ENCODE peak calls at places on chromosomes 2 and 18, in six cellular contexts. One of them, this sample, is unnamed.

GRCh38 chr2:130251865-130252620 is 53.8 kb upstream of the TUBA3E start:
- DNase-seq in neuronal stem cell: no peak
- DNase-seq in mesendoderm: no peak
- DNase-seq in left ventricle myocardium inferior: no peak
- DNase-seq in T1000: no peak
- DNase-seq in dorsolateral prefrontal cortex: no peak
- DNase-seq in this sample: no peak

GRCh38 chr2:221570321-221571107 is 1.6 kb downstream of the EPHA4 start:
- DNase-seq in mesendoderm: peak
- DNase-seq in dorsolateral prefrontal cortex: peak
- DNase-seq in T1000: no peak
- DNase-seq in neuronal stem cell: peak
- DNase-seq in left ventricle myocardium inferior: no peak
- DNase-seq in this sample: peak

GRCh38 chr2:227661019-227661726 is 5.4 kb upstream of the SCYGR5 start:
- DNase-seq in neuronal stem cell: peak
- DNase-seq in left ventricle myocardium inferior: no peak
- DNase-seq in dorsolateral prefrontal cortex: no peak
- DNase-seq in mesendoderm: peak
- DNase-seq in T1000: no peak
- DNase-seq in this sample: no peak

GRCh38 chr2:156867201-156867600 is 390.3 kb upstream of the GALNT5 start:
- DNase-seq in neuronal stem cell: no peak
- DNase-seq in mesendoderm: no peak
- DNase-seq in left ventricle myocardium inferior: no peak
- DNase-seq in dorsolateral prefrontal cortex: no peak
- DNase-seq in T1000: no peak
- DNase-seq in this sample: no peak

GRCh38 chr18:45639424-45639823 is 24.1 kb downstream of the SLC14A2 start:
- DNase-seq in mesendoderm: no peak
- DNase-seq in left ventricle myocardium inferior: no peak
- DNase-seq in T1000: no peak
- DNase-seq in neuronal stem cell: no peak
- DNase-seq in dorsolateral prefrontal cortex: no peak
- DNase-seq in this sample: no peak

GRCh38 chr18:36256094-36256493 is 41.4 kb upstream of the FHOD3 start:
- DNase-seq in T1000: no peak
- DNase-seq in neuronal stem cell: no peak
- DNase-seq in dorsolateral prefrontal cortex: no peak
- DNase-seq in left ventricle myocardium inferior: no peak
- DNase-seq in mesendoderm: no peak
- DNase-seq in this sample: no peak

GRCh38 chr2:217216316-217216715 is 356.5 kb upstream of the TNP1 start:
- DNase-seq in T1000: no peak
- DNase-seq in mesendoderm: no peak
- DNase-seq in left ventricle myocardium inferior: no peak
- DNase-seq in neuronal stem cell: no peak
- DNase-seq in dorsolateral prefrontal cortex: no peak
- DNase-seq in this sample: no peak

GRCh38 chr2:66495788-66496640 is 61.1 kb downstream of the MEIS1 start:
- DNase-seq in left ventricle myocardium inferior: peak
- DNase-seq in mesendoderm: peak
- DNase-seq in dorsolateral prefrontal cortex: no peak
- DNase-seq in T1000: peak
- DNase-seq in neuronal stem cell: no peak
- DNase-seq in this sample: peak

GRCh38 chr18:75066223-75066622 is 142.7 kb downstream of the PTGR3 start:
- DNase-seq in mesendoderm: no peak
- DNase-seq in T1000: no peak
- DNase-seq in dorsolateral prefrontal cortex: no peak
- DNase-seq in left ventricle myocardium inferior: no peak
- DNase-seq in neuronal stem cell: no peak
- DNase-seq in this sample: no peak

GRCh38 chr2:190996338-190996946 is 17.5 kb downstream of the STAT1 start:
- DNase-seq in left ventricle myocardium inferior: peak
- DNase-seq in dorsolateral prefrontal cortex: no peak
- DNase-seq in T1000: no peak
- DNase-seq in mesendoderm: peak
- DNase-seq in neuronal stem cell: peak
- DNase-seq in this sample: peak

GRCh38 chr2:24399434-24400206 is 39.3 kb upstream of the ITSN2 start:
- DNase-seq in T1000: no peak
- DNase-seq in mesendoderm: no peak
- DNase-seq in left ventricle myocardium inferior: no peak
- DNase-seq in neuronal stem cell: no peak
- DNase-seq in dorsolateral prefrontal cortex: no peak
- DNase-seq in this sample: no peak

GRCh38 chr2:197911667-197912066 is 107.3 kb downstream of the PLCL1 start:
- DNase-seq in mesendoderm: peak
- DNase-seq in T1000: no peak
- DNase-seq in dorsolateral prefrontal cortex: no peak
- DNase-seq in neuronal stem cell: no peak
- DNase-seq in left ventricle myocardium inferior: no peak
- DNase-seq in this sample: no peak

GRCh38 chr2:226655871-226656270 is 143.7 kb downstream of the IRS1 start:
- DNase-seq in neuronal stem cell: no peak
- DNase-seq in left ventricle myocardium inferior: no peak
- DNase-seq in dorsolateral prefrontal cortex: no peak
- DNase-seq in T1000: no peak
- DNase-seq in mesendoderm: no peak
- DNase-seq in this sample: no peak

GRCh38 chr2:71452565-71452964 is 796 bp upstream of the DYSF start:
- DNase-seq in neuronal stem cell: no peak
- DNase-seq in T1000: peak
- DNase-seq in mesendoderm: peak
- DNase-seq in left ventricle myocardium inferior: peak
- DNase-seq in dorsolateral prefrontal cortex: no peak
- DNase-seq in this sample: peak

GRCh38 chr2:152826880-152827279 is 108.5 kb downstream of the ARL6IP6 start:
- DNase-seq in left ventricle myocardium inferior: no peak
- DNase-seq in dorsolateral prefrontal cortex: no peak
- DNase-seq in neuronal stem cell: no peak
- DNase-seq in T1000: no peak
- DNase-seq in mesendoderm: no peak
- DNase-seq in this sample: peak

GRCh38 chr2:240374085-240374907 is 61.2 kb upstream of the GPC1 start:
- DNase-seq in dorsolateral prefrontal cortex: no peak
- DNase-seq in mesendoderm: peak
- DNase-seq in neuronal stem cell: no peak
- DNase-seq in T1000: peak
- DNase-seq in left ventricle myocardium inferior: peak
- DNase-seq in this sample: peak

GRCh38 chr2:12834239-12834638 is 117.5 kb downstream of the TRIB2 start:
- DNase-seq in mesendoderm: no peak
- DNase-seq in T1000: no peak
- DNase-seq in dorsolateral prefrontal cortex: no peak
- DNase-seq in left ventricle myocardium inferior: no peak
- DNase-seq in neuronal stem cell: no peak
- DNase-seq in this sample: no peak

GRCh38 chr2:127293386-127293757 is 572 bp downstream of the ERCC3 start:
- DNase-seq in dorsolateral prefrontal cortex: no peak
- DNase-seq in T1000: no peak
- DNase-seq in neuronal stem cell: no peak
- DNase-seq in left ventricle myocardium inferior: no peak
- DNase-seq in mesendoderm: peak
- DNase-seq in this sample: no peak

GRCh38 chr2:25293958-25294513 is 47.7 kb downstream of the DNMT3A start:
- DNase-seq in dorsolateral prefrontal cortex: no peak
- DNase-seq in T1000: no peak
- DNase-seq in neuronal stem cell: no peak
- DNase-seq in left ventricle myocardium inferior: no peak
- DNase-seq in mesendoderm: no peak
- DNase-seq in this sample: no peak

GRCh38 chr2:224876522-224876921 is 160.4 kb upstream of the CCDC195 start:
- DNase-seq in mesendoderm: no peak
- DNase-seq in dorsolateral prefrontal cortex: no peak
- DNase-seq in neuronal stem cell: no peak
- DNase-seq in left ventricle myocardium inferior: no peak
- DNase-seq in T1000: no peak
- DNase-seq in this sample: no peak

GRCh38 chr2:89849731-89850130 is 1158.3 kb downstream of the RPIA start:
- DNase-seq in left ventricle myocardium inferior: no peak
- DNase-seq in neuronal stem cell: no peak
- DNase-seq in T1000: no peak
- DNase-seq in mesendoderm: no peak
- DNase-seq in dorsolateral prefrontal cortex: no peak
- DNase-seq in this sample: no peak

GRCh38 chr2:216636570-216637450 is 3.6 kb downstream of the IGFBP2 start:
- DNase-seq in dorsolateral prefrontal cortex: peak
- DNase-seq in left ventricle myocardium inferior: no peak
- DNase-seq in T1000: no peak
- DNase-seq in mesendoderm: peak
- DNase-seq in neuronal stem cell: peak
- DNase-seq in this sample: no peak

GRCh38 chr2:189217546-189217945 is 38.0 kb upstream of the COL5A2 start:
- DNase-seq in neuronal stem cell: no peak
- DNase-seq in left ventricle myocardium inferior: no peak
- DNase-seq in dorsolateral prefrontal cortex: no peak
- DNase-seq in T1000: no peak
- DNase-seq in mesendoderm: peak
- DNase-seq in this sample: peak

GRCh38 chr2:94762600-94762999 is 108.6 kb upstream of the TEKT4 start:
- DNase-seq in mesendoderm: no peak
- DNase-seq in T1000: no peak
- DNase-seq in dorsolateral prefrontal cortex: no peak
- DNase-seq in neuronal stem cell: no peak
- DNase-seq in left ventricle myocardium inferior: no peak
- DNase-seq in this sample: no peak

GRCh38 chr2:232588680-232589585 is 38.4 kb downstream of the EIF4E2 start:
- DNase-seq in left ventricle myocardium inferior: peak
- DNase-seq in mesendoderm: no peak
- DNase-seq in neuronal stem cell: no peak
- DNase-seq in T1000: peak
- DNase-seq in dorsolateral prefrontal cortex: peak
- DNase-seq in this sample: peak

GRCh38 chr18:75678662-75679061 is 251.2 kb upstream of the SMIM21 start:
- DNase-seq in left ventricle myocardium inferior: no peak
- DNase-seq in T1000: no peak
- DNase-seq in mesendoderm: no peak
- DNase-seq in dorsolateral prefrontal cortex: no peak
- DNase-seq in neuronal stem cell: no peak
- DNase-seq in this sample: no peak

GRCh38 chr2:49306925-49307324 is 152.6 kb upstream of the FSHR start:
- DNase-seq in dorsolateral prefrontal cortex: no peak
- DNase-seq in T1000: no peak
- DNase-seq in mesendoderm: no peak
- DNase-seq in neuronal stem cell: no peak
- DNase-seq in left ventricle myocardium inferior: no peak
- DNase-seq in this sample: no peak

GRCh38 chr2:238162516-238163441 is 4.0 kb downstream of the ERFE start:
- DNase-seq in left ventricle myocardium inferior: peak
- DNase-seq in dorsolateral prefrontal cortex: no peak
- DNase-seq in mesendoderm: no peak
- DNase-seq in neuronal stem cell: no peak
- DNase-seq in T1000: no peak
- DNase-seq in this sample: no peak

GRCh38 chr2:202679980-202680379 is 45.2 kb downstream of the FAM117B start:
- DNase-seq in dorsolateral prefrontal cortex: no peak
- DNase-seq in T1000: no peak
- DNase-seq in neuronal stem cell: no peak
- DNase-seq in mesendoderm: no peak
- DNase-seq in left ventricle myocardium inferior: no peak
- DNase-seq in this sample: no peak

GRCh38 chr18:69397096-69397495 is 3.6 kb upstream of the DOK6 start:
- DNase-seq in T1000: no peak
- DNase-seq in mesendoderm: peak
- DNase-seq in neuronal stem cell: no peak
- DNase-seq in left ventricle myocardium inferior: no peak
- DNase-seq in dorsolateral prefrontal cortex: no peak
- DNase-seq in this sample: no peak

GRCh38 chr2:134202361-134202760 is 51.5 kb upstream of the MGAT5 start:
- DNase-seq in dorsolateral prefrontal cortex: no peak
- DNase-seq in neuronal stem cell: no peak
- DNase-seq in mesendoderm: peak
- DNase-seq in T1000: peak
- DNase-seq in left ventricle myocardium inferior: no peak
- DNase-seq in this sample: no peak

GRCh38 chr2:220892018-220892634 is 680.0 kb downstream of the EPHA4 start:
- DNase-seq in T1000: no peak
- DNase-seq in dorsolateral prefrontal cortex: no peak
- DNase-seq in left ventricle myocardium inferior: no peak
- DNase-seq in mesendoderm: peak
- DNase-seq in neuronal stem cell: no peak
- DNase-seq in this sample: no peak

This sample was measured in LHCN-M2.